ENCODE peak calls at places on chromosomes 12 and 14, in six cellular contexts. K, M, T, X, Z and R are unnamed samples.
A peak's percentile ranks its signal among the peaks of the same experiment; 100 is the strongest.

GRCh38 chr12:6532927-6533652 is 1.2 kb upstream of the GAPDH start:
- DNase-seq in M (peak; percentile 62), X (no peak), Z (no peak), K (peak; percentile 33), T (peak; percentile 71), R (peak; percentile 93)

GRCh38 chr14:76974365-76974764 is 54.1 kb downstream of the IRF2BPL start:
- DNase-seq in Z (no peak), K (no peak), X (no peak), T (no peak), M (no peak), R (no peak)

GRCh38 chr14:77139540-77140342 is 1.9 kb downstream of the ZDHHC22 start:
- DNase-seq in Z (no peak), T (peak; percentile 86), X (no peak), M (peak; percentile 31), K (peak; percentile 45), R (peak; percentile 81)

GRCh38 chr12:59973515-59973914 is 377.7 kb downstream of the SLC16A7 start:
- DNase-seq in Z (no peak), T (no peak), X (no peak), M (peak; percentile 81), K (no peak), R (no peak)

GRCh38 chr12:5000204-5000603 is 43.5 kb upstream of the KCNA5 start:
- DNase-seq in K (no peak), M (no peak), T (no peak), Z (no peak), X (no peak), R (no peak)

GRCh38 chr14:97359391-97359790 is 562.2 kb downstream of the VRK1 start:
- DNase-seq in T (peak; percentile 67), X (no peak), K (no peak), M (no peak), Z (no peak), R (no peak)

GRCh38 chr12:132475304-132476037 is 14.5 kb upstream of the FBRSL1 start:
- DNase-seq in Z (no peak), T (no peak), K (no peak), X (no peak), M (no peak), R (no peak)

GRCh38 chr12:78085562-78086182 is 255.0 kb downstream of the NAV3 start:
- DNase-seq in K (no peak), Z (no peak), X (no peak), T (no peak), M (peak; percentile 71), R (no peak)

GRCh38 chr12:30358113-30358512 is 337.6 kb downstream of the IPO8 start:
- DNase-seq in K (no peak), M (no peak), Z (no peak), X (no peak), T (no peak), R (no peak)

GRCh38 chr14:68549966-68550705 is 242.7 kb downstream of the ZFP36L1 start:
- DNase-seq in T (no peak), M (peak; percentile 81), X (no peak), Z (no peak), K (no peak), R (no peak)

GRCh38 chr12:106896603-106897002 is 59.1 kb upstream of the TMEM263 start:
- DNase-seq in K (no peak), Z (no peak), M (no peak), X (no peak), T (no peak), R (no peak)

GRCh38 chr12:15584366-15585041 is 204.7 kb downstream of the EPS8 start:
- DNase-seq in T (no peak), Z (peak; percentile 58), K (no peak), X (no peak), M (peak; percentile 87), R (no peak)

GRCh38 chr14:68574906-68575305 is 218.0 kb downstream of the ZFP36L1 start:
- DNase-seq in T (no peak), Z (no peak), X (no peak), M (peak; percentile 47), K (no peak), R (no peak)

GRCh38 chr12:101962486-101962885 is 85.1 kb downstream of the DRAM1 start:
- DNase-seq in T (no peak), Z (no peak), M (no peak), X (no peak), K (no peak), R (no peak)

GRCh38 chr14:55340482-55340881 is 69.3 kb downstream of the FBXO34 start:
- DNase-seq in X (no peak), M (no peak), Z (no peak), T (no peak), K (no peak), R (no peak)

GRCh38 chr12:41521872-41522379 is 333.8 kb downstream of the PDZRN4 start:
- DNase-seq in M (peak; percentile 95), Z (peak; percentile 36), K (no peak), X (no peak), T (no peak), R (no peak)